ENCODE peak calls at places on chromosome 18, in seven cellular contexts. O is GM20000; T is A549; W is T-cell; E is activated gamma-delta T cell treated with anti-CD3 and anti-CD28 coated beads, Interleukin-2, amount 50 U/mL, for 16 hours; U is progenitor cell of endocrine pancreas; H is fibroblast of villous mesenchyme. V is an unnamed sample.

GRCh38 chr18:45771587-45771986 is 47.6 kb downstream of the SLC14A1 start:
- DNase-seq in T (no peak), E (no peak), H (peak; percentile 62), O (no peak), U (no peak), W (no peak), V (no peak)

GRCh38 chr18:26309283-26309682 is 83.0 kb downstream of the TAF4B start:
- DNase-seq in U (no peak), H (peak; percentile 42), W (no peak), O (no peak), E (no peak), T (no peak), V (no peak)

GRCh38 chr18:3623769-3624545 is 174.0 kb downstream of the TGIF1 start:
- DNase-seq in U (peak; percentile 19), E (no peak), T (peak; percentile 99), H (peak; percentile 98), O (no peak), W (no peak), V (no peak)

GRCh38 chr18:501406-501714 is 859 bp upstream of the COLEC12 start:
- DNase-seq in W (no peak), O (no peak), T (no peak), U (no peak), H (no peak), E (no peak), V (no peak)

GRCh38 chr18:59272221-59272888 is 899 bp downstream of the RAX start:
- DNase-seq in W (no peak), E (no peak), U (no peak), O (peak; percentile 59), H (no peak), T (no peak), V (no peak)

GRCh38 chr18:74840492-74841167 is 243.0 kb downstream of the ZNF407 start:
- DNase-seq in O (no peak), U (no peak), W (no peak), H (peak; percentile 39), E (no peak), T (peak; percentile 51), V (no peak)

GRCh38 chr18:64134044-64134757 is 14.7 kb downstream of the LINC00305 start:
- DNase-seq in E (no peak), O (no peak), U (no peak), W (no peak), T (peak; percentile 3), H (peak; percentile 38), V (peak; percentile 71)

GRCh38 chr18:11956371-11957308 is 24.7 kb upstream of the IMPA2 start:
- DNase-seq in U (no peak), T (no peak), H (no peak), O (no peak), W (no peak), E (no peak), V (no peak)

GRCh38 chr18:43422483-43422882 is 145.2 kb upstream of the SYT4 start:
- DNase-seq in O (no peak), W (no peak), T (peak; percentile 0), H (no peak), U (no peak), E (no peak), V (no peak)

GRCh38 chr18:70046796-70047195 is 99.1 kb upstream of the CD226 start:
- DNase-seq in U (no peak), T (no peak), H (no peak), O (no peak), E (no peak), W (no peak), V (no peak)

GRCh38 chr18:68282232-68282631 is 432.7 kb downstream of the TMX3 start:
- DNase-seq in U (no peak), E (no peak), W (no peak), T (no peak), O (no peak), H (no peak), V (no peak)

GRCh38 chr18:2692508-2692907 is 37.0 kb downstream of the SMCHD1 start:
- DNase-seq in O (no peak), H (no peak), T (no peak), W (no peak), E (no peak), U (no peak), V (no peak)

GRCh38 chr18:68693091-68693815 is 21.7 kb downstream of the TMX3 start:
- DNase-seq in U (no peak), W (no peak), H (no peak), O (no peak), E (no peak), T (no peak), V (no peak)

GRCh38 chr18:37588289-37588688 is 22.7 kb upstream of the CELF4 start:
- DNase-seq in O (no peak), E (no peak), W (no peak), H (no peak), T (no peak), U (no peak), V (no peak)

GRCh38 chr18:58310517-58310916 is 266.5 kb downstream of the NEDD4L start:
- DNase-seq in H (no peak), O (no peak), E (no peak), U (no peak), W (peak; percentile 9), T (no peak), V (no peak)

GRCh38 chr18:77105021-77105420 is 27.6 kb downstream of the MBP start:
- DNase-seq in H (peak; percentile 57), U (no peak), W (no peak), T (no peak), E (no peak), O (no peak), V (no peak)

GRCh38 chr18:49685231-49685942 is 123.5 kb downstream of the LIPG start:
- DNase-seq in U (no peak), H (peak; percentile 57), E (no peak), T (no peak), W (no peak), O (no peak), V (no peak)

GRCh38 chr18:2953935-2954641 is 58.9 kb downstream of the LPIN2 start:
- DNase-seq in T (no peak), H (no peak), U (no peak), W (no peak), O (no peak), E (no peak), V (no peak)

GRCh38 chr18:80086281-80086680 is 22.8 kb upstream of the ADNP2 start:
- DNase-seq in E (no peak), H (no peak), U (no peak), T (no peak), W (no peak), O (no peak), V (no peak)

GRCh38 chr18:57533399-57533884 is 53.1 kb downstream of the FECH start:
- DNase-seq in O (no peak), W (no peak), E (no peak), T (no peak), H (peak; percentile 7), U (no peak), V (no peak)

GRCh38 chr18:26225022-26225693 is 1.1 kb upstream of the TAF4B start:
- DNase-seq in O (no peak), U (no peak), W (no peak), T (peak; percentile 33), H (no peak), E (no peak), V (no peak)

GRCh38 chr18:77090546-77091200 is 41.9 kb downstream of the MBP start:
- DNase-seq in U (no peak), W (no peak), E (no peak), O (no peak), T (no peak), H (no peak), V (no peak)

GRCh38 chr18:56748698-56749268 is 97.6 kb downstream of the WDR7 start:
- DNase-seq in H (peak; percentile 54), E (no peak), U (no peak), T (peak; percentile 23), W (no peak), O (peak; percentile 31), V (peak; percentile 17)

GRCh38 chr18:49730951-49731391 is 82.4 kb downstream of the ACAA2 start:
- DNase-seq in T (no peak), E (no peak), W (no peak), H (no peak), O (no peak), U (no peak), V (no peak)

GRCh38 chr18:3653859-3654441 is 204.0 kb downstream of the TGIF1 start:
- DNase-seq in E (no peak), O (no peak), W (no peak), T (peak; percentile 46), H (no peak), U (no peak), V (no peak)

GRCh38 chr18:449374-449773 is 51.1 kb downstream of the COLEC12 start:
- DNase-seq in U (no peak), E (no peak), O (no peak), W (no peak), H (peak; percentile 20), T (no peak), V (no peak)

GRCh38 chr18:77297919-77298571 is 48.4 kb downstream of the GALR1 start:
- DNase-seq in U (no peak), T (no peak), O (no peak), W (no peak), H (no peak), E (no peak), V (no peak)

GRCh38 chr18:8177330-8178016 is 431.8 kb upstream of the RAB12 start:
- DNase-seq in O (no peak), U (no peak), T (peak; percentile 35), W (no peak), E (no peak), H (peak; percentile 63), V (peak; percentile 18)

GRCh38 chr18:60413944-60414547 is 41.5 kb upstream of the MC4R start:
- DNase-seq in E (no peak), H (peak; percentile 1), W (no peak), O (no peak), U (no peak), T (peak; percentile 11), V (no peak)

GRCh38 chr18:49723648-49724180 is 89.6 kb downstream of the ACAA2 start:
- DNase-seq in W (no peak), E (no peak), O (peak; percentile 16), H (peak; percentile 45), U (no peak), T (peak; percentile 31), V (no peak)

GRCh38 chr18:59873616-59874015 is 26.2 kb upstream of the PMAIP1 start:
- DNase-seq in T (no peak), E (no peak), H (peak; percentile 57), W (no peak), O (no peak), U (no peak), V (no peak)

GRCh38 chr18:78983530-78983929 is 3.9 kb downstream of the SALL3 start:
- DNase-seq in O (no peak), H (no peak), T (no peak), W (no peak), E (no peak), U (no peak), V (no peak)

GRCh38 chr18:43236921-43237320 is 40.4 kb downstream of the SYT4 start:
- DNase-seq in W (no peak), U (no peak), H (no peak), O (no peak), E (no peak), T (no peak), V (no peak)

GRCh38 chr18:45324489-45325111 is 290.7 kb upstream of the SLC14A2 start:
- DNase-seq in W (no peak), T (no peak), H (peak; percentile 87), U (no peak), O (no peak), E (no peak), V (no peak)

GRCh38 chr18:56258178-56258577 is 380.2 kb downstream of the TXNL1 start:
- DNase-seq in U (no peak), W (no peak), H (peak; percentile 16), O (no peak), T (no peak), E (no peak), V (no peak)

GRCh38 chr18:78830826-78831225 is 148.8 kb upstream of the SALL3 start:
- DNase-seq in E (no peak), T (no peak), W (no peak), H (no peak), U (no peak), O (no peak), V (no peak)

GRCh38 chr18:10312316-10313015 is 142.0 kb upstream of the APCDD1 start:
- DNase-seq in O (no peak), U (no peak), W (no peak), H (no peak), T (no peak), E (no peak), V (no peak)

GRCh38 chr18:48565105-48565504 is 26.3 kb downstream of the CTIF start:
- DNase-seq in E (no peak), U (no peak), H (no peak), O (no peak), T (no peak), W (no peak), V (no peak)